ENCODE peak calls at places on chromosomes 16 and 17, in nine cellular contexts. N, U, C, E, M, B, I, P and Y are unnamed samples.
A peak's percentile ranks its signal among the peaks of the same experiment; 100 is the strongest.

GRCh38 chr16:4298761-4299522 is 16.9 kb upstream of the GLIS2 start:
- DNase-seq in N (no peak), U (no peak), C (no peak), E (peak; percentile 97), M (peak; percentile 76), B (peak; percentile 96), I (peak; percentile 81), P (no peak), Y (peak; percentile 96)

GRCh38 chr16:50326835-50327465 is 41.8 kb downstream of the BRD7 start:
- DNase-seq in N (peak; percentile 81), U (no peak), C (peak; percentile 75), E (peak; percentile 37), M (no peak), B (peak; percentile 29), I (no peak), P (peak; percentile 74), Y (no peak)

GRCh38 chr16:89687092-89687940 is 827 bp downstream of the CDK10 start:
- DNase-seq in N (no peak), U (no peak), C (no peak), E (no peak), M (no peak), B (peak; percentile 40), I (no peak), P (no peak), Y (peak; percentile 32)

GRCh38 chr17:45414997-45415881 is 17.4 kb downstream of the ARHGAP27 start:
- DNase-seq in N (no peak), U (no peak), C (no peak), E (no peak), M (no peak), B (no peak), I (no peak), P (no peak), Y (no peak)

GRCh38 chr16:53085539-53086450 is 31.0 kb downstream of the CHD9 start:
- DNase-seq in N (no peak), U (no peak), C (no peak), E (peak; percentile 32), M (no peak), B (no peak), I (peak; percentile 56), P (no peak), Y (no peak)

GRCh38 chr16:64738321-64738960 is 383.4 kb downstream of the CDH11 start:
- DNase-seq in N (no peak), U (no peak), C (no peak), E (peak; percentile 78), M (no peak), B (peak; percentile 40), I (no peak), P (no peak), Y (peak; percentile 1)

GRCh38 chr17:55177159-55177913 is 87.4 kb upstream of the HLF start:
- DNase-seq in N (no peak), U (no peak), C (no peak), E (peak; percentile 14), M (no peak), B (no peak), I (no peak), P (no peak), Y (no peak)

GRCh38 chr17:82787081-82787848 is 35.4 kb downstream of the TBCD start:
- DNase-seq in N (no peak), U (peak; percentile 42), C (no peak), E (peak; percentile 94), M (no peak), B (no peak), I (no peak), P (no peak), Y (peak; percentile 89)

GRCh38 chr17:82531431-82531881 is 11.9 kb downstream of the FOXK2 start:
- DNase-seq in N (peak; percentile 26), U (no peak), C (no peak), E (no peak), M (peak; percentile 56), B (peak; percentile 75), I (no peak), P (no peak), Y (no peak)

GRCh38 chr17:28460901-28461300 is 12.5 kb upstream of the SLC13A2 start:
- DNase-seq in N (no peak), U (no peak), C (no peak), E (no peak), M (no peak), B (no peak), I (no peak), P (no peak), Y (no peak)

GRCh38 chr16:8776193-8776592 is 21.2 kb downstream of the TMEM186 start:
- DNase-seq in N (no peak), U (no peak), C (no peak), E (no peak), M (no peak), B (no peak), I (no peak), P (no peak), Y (peak; percentile 54)

GRCh38 chr16:9331503-9331902 is 240.1 kb downstream of the HAPSTR1 start:
- DNase-seq in N (no peak), U (no peak), C (no peak), E (no peak), M (no peak), B (no peak), I (no peak), P (no peak), Y (no peak)

GRCh38 chr17:32514587-32514986 is 27.8 kb downstream of the CDK5R1 start:
- DNase-seq in N (no peak), U (no peak), C (no peak), E (no peak), M (no peak), B (no peak), I (no peak), P (no peak), Y (no peak)

GRCh38 chr16:85005278-85006069 is 5.9 kb downstream of the ZDHHC7 start:
- DNase-seq in N (no peak), U (no peak), C (no peak), E (peak; percentile 58), M (no peak), B (peak; percentile 31), I (peak; percentile 51), P (no peak), Y (peak; percentile 62)